ENCODE peak calls at places on chromosome 3, in nine cellular contexts. Y, U, P, E, M, O, S, W and K are unnamed samples.

GRCh38 chr3:155131104-155131503 is 51.0 kb downstream of the MME start:
- DNase-seq in Y (no peak), U (no peak), P (no peak), E (no peak), M (peak), O (peak), S (no peak), W (no peak), K (no peak)

GRCh38 chr3:172592898-172593669 is 69.9 kb upstream of the TNFSF10 start:
- DNase-seq in Y (no peak), U (peak), P (no peak), E (no peak), M (no peak), O (no peak), S (no peak), W (no peak), K (no peak)

GRCh38 chr3:155995525-155996370 is 124.6 kb upstream of the KCNAB1 start:
- DNase-seq in Y (peak), U (no peak), P (no peak), E (no peak), M (no peak), O (peak), S (no peak), W (no peak), K (no peak)

GRCh38 chr3:11195201-11195600 is 40.9 kb downstream of the HRH1 start:
- DNase-seq in Y (no peak), U (no peak), P (no peak), E (no peak), M (no peak), O (no peak), S (no peak), W (no peak), K (no peak)

GRCh38 chr3:19866751-19867347 is 67.2 kb downstream of the EFHB start:
- DNase-seq in Y (peak), U (no peak), P (peak), E (peak), M (peak), O (peak), S (peak), W (no peak), K (no peak)

GRCh38 chr3:78633626-78634025 is 1134.2 kb downstream of the ROBO1 start:
- DNase-seq in Y (no peak), U (no peak), P (no peak), E (no peak), M (no peak), O (peak), S (no peak), W (no peak), K (no peak)

GRCh38 chr3:149563114-149563513 is 88.6 kb downstream of the TM4SF4 start:
- DNase-seq in Y (no peak), U (no peak), P (no peak), E (no peak), M (no peak), O (no peak), S (no peak), W (no peak), K (no peak)

GRCh38 chr3:101646726-101647125 is 30.2 kb downstream of the ZBTB11 start:
- DNase-seq in Y (no peak), U (no peak), P (no peak), E (no peak), M (no peak), O (peak), S (no peak), W (no peak), K (no peak)

GRCh38 chr3:46948830-46949671 is 27.5 kb downstream of the CCDC12 start:
- DNase-seq in Y (no peak), U (no peak), P (no peak), E (no peak), M (no peak), O (no peak), S (peak), W (no peak), K (no peak)

GRCh38 chr3:33229066-33229465 is 10.5 kb upstream of the SUSD5 start:
- DNase-seq in Y (no peak), U (no peak), P (no peak), E (no peak), M (no peak), O (no peak), S (no peak), W (no peak), K (no peak)

GRCh38 chr3:71087109-71088018 is 496.2 kb downstream of the FOXP1 start:
- DNase-seq in Y (no peak), U (no peak), P (no peak), E (no peak), M (no peak), O (peak), S (no peak), W (no peak), K (no peak)

GRCh38 chr3:23390989-23391388 is 187.9 kb downstream of the UBE2E2 start:
- DNase-seq in Y (no peak), U (no peak), P (no peak), E (no peak), M (no peak), O (no peak), S (no peak), W (no peak), K (no peak)

GRCh38 chr3:175070946-175071345 is 211.8 kb downstream of the NAALADL2 start:
- DNase-seq in Y (no peak), U (no peak), P (no peak), E (no peak), M (no peak), O (no peak), S (no peak), W (no peak), K (no peak)

GRCh38 chr3:153669527-153669926 is 451.7 kb upstream of the ARHGEF26 start:
- DNase-seq in Y (no peak), U (no peak), P (no peak), E (no peak), M (no peak), O (no peak), S (no peak), W (no peak), K (no peak)

GRCh38 chr3:66439666-66440344 is 61.0 kb downstream of the LRIG1 start:
- DNase-seq in Y (no peak), U (no peak), P (no peak), E (peak), M (no peak), O (no peak), S (no peak), W (no peak), K (no peak)

GRCh38 chr3:114863848-114864247 is 283.2 kb downstream of the ZBTB20 start:
- DNase-seq in Y (no peak), U (no peak), P (no peak), E (no peak), M (no peak), O (no peak), S (no peak), W (no peak), K (no peak)

GRCh38 chr3:5037828-5038227 is 58.6 kb downstream of the BHLHE40 start:
- DNase-seq in Y (no peak), U (no peak), P (no peak), E (no peak), M (no peak), O (no peak), S (no peak), W (no peak), K (no peak)

GRCh38 chr3:5036536-5036833 is 57.2 kb downstream of the BHLHE40 start:
- DNase-seq in Y (no peak), U (no peak), P (no peak), E (no peak), M (no peak), O (no peak), S (no peak), W (no peak), K (no peak)

GRCh38 chr3:5036858-5037257 is 57.6 kb downstream of the BHLHE40 start:
- DNase-seq in Y (no peak), U (no peak), P (no peak), E (no peak), M (no peak), O (no peak), S (no peak), W (no peak), K (no peak)

GRCh38 chr3:5039585-5039984 is 60.3 kb downstream of the BHLHE40 start:
- DNase-seq in Y (no peak), U (no peak), P (no peak), E (no peak), M (no peak), O (no peak), S (no peak), W (no peak), K (no peak)

GRCh38 chr3:5038243-5038642 is 59.0 kb downstream of the BHLHE40 start:
- DNase-seq in Y (no peak), U (no peak), P (no peak), E (no peak), M (no peak), O (no peak), S (no peak), W (no peak), K (no peak)
- TF ChIP-seq POLR2A in Y (no peak), U (no peak), P (no peak), E (no peak), M (no peak), O (no peak), S (no peak), W (no peak), K (no peak)

GRCh38 chr3:4710191-4710590 is 217.0 kb downstream of the ITPR1 start:
- DNase-seq in Y (no peak), U (no peak), P (no peak), E (no peak), M (no peak), O (no peak), S (no peak), W (no peak), K (no peak)
- H3K27ac ChIP-seq in Y (no peak), U (peak), P (no peak), E (no peak), M (no peak), O (no peak), S (no peak), W (no peak), K (no peak)

DNA sequence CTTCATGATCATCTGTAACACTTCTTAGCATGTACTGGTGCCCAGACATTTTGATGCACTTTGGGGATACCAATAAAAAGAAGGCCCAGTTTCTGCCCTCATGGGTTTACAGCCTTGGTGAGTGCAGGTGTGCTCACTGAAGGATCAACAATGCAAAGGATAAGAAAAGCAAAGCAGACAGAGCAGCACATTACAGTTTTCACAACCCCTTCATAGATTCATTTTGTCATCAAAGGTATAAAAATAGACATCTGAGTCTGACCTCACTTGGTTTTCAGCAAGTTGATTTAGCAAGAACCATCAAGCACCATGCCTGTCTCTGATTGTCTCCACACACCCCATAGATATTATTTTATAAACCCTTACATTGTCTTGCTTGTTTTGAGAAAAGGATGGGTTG is 77.6 kb downstream of the BFSP2 start:
- DNase-seq in Y (no peak), U (no peak), P (no peak), E (no peak), M (no peak), O (no peak), S (no peak), W (no peak), K (no peak)
- TF ChIP-seq POLR2A in Y (no peak), U (no peak), P (no peak), E (no peak), M (no peak), O (no peak), S (no peak), W (no peak), K (no peak)

DNA sequence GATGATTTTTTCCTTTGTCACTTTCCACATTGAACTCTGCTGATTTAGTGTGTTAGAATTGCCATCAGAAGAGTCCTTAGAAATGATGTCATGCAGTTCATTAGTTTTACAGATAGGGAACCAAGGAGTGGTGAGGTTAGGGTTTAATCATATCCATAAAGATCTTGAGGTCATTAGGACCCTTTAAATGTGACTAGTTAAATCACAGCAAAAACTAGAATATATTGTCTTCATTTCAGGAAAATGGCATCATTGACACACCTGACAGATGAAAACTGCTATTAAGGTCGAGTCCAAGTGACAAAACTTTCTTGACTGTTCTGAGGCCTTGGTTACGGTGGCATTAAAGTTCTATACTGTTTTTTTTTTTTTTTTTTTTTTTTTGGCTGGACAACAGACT is 50.5 kb downstream of the MBNL1 start:
- DNase-seq in Y (no peak), U (no peak), P (no peak), E (no peak), M (no peak), O (no peak), S (no peak), W (no peak), K (no peak)
- H3K27ac ChIP-seq in Y (no peak), U (peak), P (no peak), E (peak), M (no peak), O (no peak), S (no peak), W (peak), K (no peak)

DNA sequence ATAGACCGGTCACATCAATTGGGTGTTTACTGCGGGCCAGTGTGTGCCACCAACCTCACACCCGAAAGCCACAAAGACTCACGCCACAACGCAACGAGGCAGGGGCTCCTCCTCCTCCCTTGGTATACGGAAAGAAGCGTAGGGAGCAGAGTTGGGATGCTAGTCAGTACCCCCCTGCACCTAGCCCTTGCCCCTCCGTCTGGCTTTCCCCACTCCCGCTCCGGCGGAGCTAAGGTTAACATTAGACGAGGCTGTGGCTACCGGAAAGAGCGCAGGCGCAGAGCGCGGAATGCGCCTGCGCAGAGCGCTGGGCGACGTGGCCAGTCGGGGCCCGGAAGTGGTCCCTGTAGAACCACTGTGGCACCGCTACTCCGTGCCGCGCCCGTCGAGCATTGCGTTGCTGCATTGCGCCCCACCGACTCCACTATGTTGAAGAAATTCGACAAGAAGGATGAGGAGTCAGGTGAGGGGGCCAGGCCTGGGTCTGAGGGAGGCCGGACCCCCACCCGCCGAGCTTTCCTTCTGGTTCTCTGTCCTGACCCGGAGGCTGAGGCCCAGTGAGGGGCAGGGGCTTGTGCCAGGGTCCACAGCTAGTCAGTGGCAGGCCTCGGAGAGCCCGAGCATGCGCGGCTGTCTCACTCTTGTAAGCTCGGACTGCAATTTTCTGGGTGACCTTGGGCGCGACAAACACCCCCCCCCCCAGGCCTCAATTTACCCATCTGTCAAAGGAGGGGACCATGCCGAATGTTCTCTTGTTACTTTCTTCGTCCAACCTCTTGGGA is at the start of gene COPG1:
- DNase-seq in Y (peak), U (peak), P (peak), E (peak), M (peak), O (peak), S (peak), W (peak), K (peak)
- TF ChIP-seq POLR2A in Y (peak), U (peak), P (peak), E (peak), M (peak), O (peak), S (peak), W (peak), K (peak)

GRCh38 chr3:177537612-177538011 is 340.3 kb upstream of the TBL1XR1 start:
- DNase-seq in Y (no peak), U (no peak), P (no peak), E (no peak), M (no peak), O (no peak), S (no peak), W (no peak), K (no peak)
- H3K27ac ChIP-seq in Y (no peak), U (peak), P (no peak), E (no peak), M (no peak), O (no peak), S (no peak), W (no peak), K (no peak)

DNA sequence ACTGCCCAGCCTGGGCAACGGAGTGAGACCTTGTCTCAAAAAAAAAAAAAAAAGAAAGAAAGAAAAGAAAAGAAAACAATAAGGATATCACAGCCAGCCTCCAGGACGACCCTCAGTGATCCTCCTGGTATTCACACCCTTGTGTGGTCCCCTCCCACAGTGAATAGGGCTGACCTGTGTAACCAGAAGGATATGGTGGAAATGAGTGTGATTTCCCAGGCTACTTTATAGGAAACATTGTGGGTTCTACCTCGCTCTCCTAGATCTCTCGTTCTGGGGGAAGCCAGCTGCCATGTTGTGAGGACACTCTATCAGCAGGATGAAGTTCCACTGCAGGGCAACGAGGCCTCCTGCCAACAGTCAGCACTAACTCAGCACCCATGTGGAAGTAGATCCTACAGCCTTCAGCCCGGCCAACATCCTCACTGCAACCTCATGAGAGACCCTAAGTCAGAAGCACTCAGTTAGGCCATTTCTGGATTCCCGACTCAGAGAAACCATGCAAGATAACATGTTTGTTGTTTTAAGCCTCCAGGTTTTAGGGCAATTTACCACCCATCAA is 11.1 kb downstream of the RFTN1 start:
- DNase-seq in Y (no peak), U (no peak), P (no peak), E (no peak), M (no peak), O (no peak), S (no peak), W (no peak), K (no peak)
- TF ChIP-seq POLR2A in Y (no peak), U (no peak), P (no peak), E (no peak), M (no peak), O (no peak), S (no peak), W (no peak), K (no peak)